ENCODE peak calls at places on chromosome 15, in seven cellular contexts. O, H, T, N, L, Y and P are unnamed samples. For H3K4me1, the result is how much of the 10 kb centered on the place peaks cover.

GRCh38 chr15:100767002-100767825 is 112.4 kb upstream of the ALDH1A3 start:
- DNase-seq in O (no peak), H (peak), T (no peak), N (no peak), L (peak), Y (no peak), P (peak)

GRCh38 chr15:61038910-61039309 is 190.2 kb downstream of the RORA start:
- DNase-seq in O (no peak), H (no peak), T (no peak), N (no peak), L (no peak), Y (no peak), P (no peak)

GRCh38 chr15:92116320-92116719 is 262.8 kb downstream of the SLCO3A1 start:
- DNase-seq in O (no peak), H (no peak), T (no peak), N (no peak), L (no peak), Y (no peak), P (no peak)

GRCh38 chr15:66515901-66516322 is 10.8 kb downstream of the ZWILCH start:
- DNase-seq in O (no peak), H (no peak), T (no peak), N (no peak), L (no peak), Y (no peak), P (no peak)

GRCh38 chr15:51183076-51183475 is 88.4 kb upstream of the TNFAIP8L3 start:
- DNase-seq in O (no peak), H (no peak), T (no peak), N (no peak), L (no peak), Y (no peak), P (no peak)

GRCh38 chr15:101070502-101071273 is 151.5 kb downstream of the LRRK1 start:
- DNase-seq in O (no peak), H (no peak), T (no peak), N (no peak), L (no peak), Y (no peak), P (no peak)

GRCh38 chr15:96372554-96372953 is 42.1 kb downstream of the NR2F2 start:
- DNase-seq in O (no peak), H (no peak), T (no peak), N (no peak), L (no peak), Y (no peak), P (no peak)

GRCh38 chr15:89812126-89812846 is 2.4 kb downstream of the ANPEP start:
- DNase-seq in O (no peak), H (no peak), T (peak), N (peak), L (peak), Y (peak), P (peak)

GRCh38 chr15:22796079-22796478 is 9.6 kb downstream of the NIPA1 start:
- DNase-seq in O (no peak), H (no peak), T (no peak), N (no peak), L (no peak), Y (no peak), P (no peak)

GRCh38 chr15:51133140-51133630 is 38.5 kb upstream of the TNFAIP8L3 start:
- DNase-seq in O (no peak), H (no peak), T (no peak), N (no peak), L (no peak), Y (no peak), P (no peak)

GRCh38 chr15:56989411-56989924 is 71.0 kb downstream of the TCF12 start:
- DNase-seq in O (no peak), H (no peak), T (peak), N (no peak), L (no peak), Y (no peak), P (no peak)

GRCh38 chr15:64571857-64572291 is 111.5 kb downstream of the ZNF609 start:
- DNase-seq in O (peak), H (no peak), T (no peak), N (peak), L (no peak), Y (no peak), P (no peak)

GRCh38 chr15:64982472-64982871 is 7.2 kb downstream of the SPG21 start:
- DNase-seq in O (no peak), H (no peak), T (no peak), N (no peak), L (no peak), Y (no peak), P (no peak)

GRCh38 chr15:60507596-60508424 is 28.9 kb upstream of the ICE2 start:
- DNase-seq in O (peak), H (no peak), T (peak), N (peak), L (no peak), Y (peak), P (peak)

GRCh38 chr15:32866486-32867312 is 148.9 kb downstream of the GREM1 start:
- DNase-seq in O (no peak), H (no peak), T (peak), N (no peak), L (no peak), Y (no peak), P (no peak)

GRCh38 chr15:77186518-77187095 is 115.7 kb upstream of the TSPAN3 start:
- DNase-seq in O (peak), H (no peak), T (peak), N (no peak), L (no peak), Y (no peak), P (no peak)

GRCh38 chr15:77029166-77030041 is 34.5 kb downstream of the PSTPIP1 start:
- DNase-seq in O (no peak), H (no peak), T (no peak), N (peak), L (peak), Y (peak), P (peak)

GRCh38 chr15:50816191-50816590 is 50.7 kb upstream of the SPPL2A start:
- DNase-seq in O (no peak), H (no peak), T (no peak), N (peak), L (no peak), Y (peak), P (no peak)

GRCh38 chr15:96053039-96054021 is 277.2 kb upstream of the NR2F2 start:
- DNase-seq in O (no peak), H (peak), T (peak), N (peak), L (no peak), Y (peak), P (peak)

GRCh38 chr15:77224352-77224751 is 153.4 kb upstream of the TSPAN3 start:
- DNase-seq in O (no peak), H (no peak), T (no peak), N (no peak), L (no peak), Y (no peak), P (no peak)

GRCh38 chr15:101556273-101556672 is 66.8 kb upstream of the PCSK6 start:
- DNase-seq in O (no peak), H (peak), T (no peak), N (no peak), L (no peak), Y (no peak), P (peak)

GRCh38 chr15:80567721-80568157 is 127.4 kb upstream of the ABHD17C start:
- DNase-seq in O (no peak), H (no peak), T (peak), N (peak), L (peak), Y (peak), P (peak)

GRCh38 chr15:87348746-87349145 is 907.8 kb downstream of the NTRK3 start:
- DNase-seq in O (no peak), H (no peak), T (peak), N (no peak), L (no peak), Y (no peak), P (no peak)

GRCh38 chr15:67066041-67067021 is 929 bp downstream of the SMAD3 start:
- DNase-seq in O (no peak), H (peak), T (no peak), N (no peak), L (no peak), Y (no peak), P (peak)

GRCh38 chr15:63600646-63601025 is 3.4 kb downstream of the FBXL22 start:
- DNase-seq in O (peak), H (peak), T (peak), N (peak), L (peak), Y (peak), P (peak)

GRCh38 chr15:82692171-82692570 is 17.5 kb downstream of the AP3B2 start:
- DNase-seq in O (no peak), H (no peak), T (no peak), N (no peak), L (no peak), Y (no peak), P (no peak)

GRCh38 chr15:65033659-65034269 is 4.3 kb upstream of the MTFMT start:
- DNase-seq in O (no peak), H (no peak), T (peak), N (no peak), L (no peak), Y (peak), P (no peak)

GRCh38 chr15:25871403-25871802 is 8.3 kb upstream of the ATP10A start:
- DNase-seq in O (no peak), H (no peak), T (no peak), N (no peak), L (no peak), Y (no peak), P (no peak)

GRCh38 chr15:43774062-43774461 is 2.7 kb downstream of the ELL3 start:
- DNase-seq in O (no peak), H (no peak), T (no peak), N (no peak), L (no peak), Y (no peak), P (no peak)

GRCh38 chr15:80854104-80854503 is 74.9 kb downstream of the CEMIP start:
- DNase-seq in O (no peak), H (no peak), T (no peak), N (no peak), L (no peak), Y (no peak), P (no peak)

GRCh38 chr15:70100495-70101331 is 3.0 kb upstream of the TLE3 start:
- DNase-seq in O (no peak), H (peak), T (peak), N (peak), L (no peak), Y (peak), P (peak)

GRCh38 chr15:37246856-37247255 is 146.5 kb upstream of the MEIS2 start:
- DNase-seq in O (no peak), H (no peak), T (no peak), N (no peak), L (no peak), Y (no peak), P (no peak)

GRCh38 chr15:63870043-63870394 is 36.3 kb upstream of the HERC1 start:
- DNase-seq in O (no peak), H (no peak), T (no peak), N (no peak), L (no peak), Y (no peak), P (no peak)

GRCh38 chr15:88142141-88142540 is 114.4 kb downstream of the NTRK3 start:
- DNase-seq in O (no peak), H (no peak), T (no peak), N (no peak), L (no peak), Y (no peak), P (no peak)

GRCh38 chr15:65344909-65345275 is 32.9 kb downstream of the IGDCC3 start:
- DNase-seq in O (no peak), H (no peak), T (no peak), N (no peak), L (no peak), Y (no peak), P (no peak)

GRCh38 chr15:52193791-52194190 is 2.6 kb upstream of the GNB5 start:
- DNase-seq in O (no peak), H (no peak), T (no peak), N (no peak), L (no peak), Y (no peak), P (no peak)

GRCh38 chr15:26630857-26631256 is 142.0 kb downstream of the GABRB3 start:
- DNase-seq in O (no peak), H (no peak), T (peak), N (no peak), L (no peak), Y (no peak), P (no peak)

GRCh38 chr15:74869372-74869725 is 3.8 kb downstream of the SCAMP2 start:
- DNase-seq in O (no peak), H (no peak), T (no peak), N (no peak), L (no peak), Y (no peak), P (no peak)
- TF ChIP-seq EP300 in O (no peak), H (no peak), T (no peak), N (no peak), L (no peak), Y (no peak), P (no peak)

DNA sequence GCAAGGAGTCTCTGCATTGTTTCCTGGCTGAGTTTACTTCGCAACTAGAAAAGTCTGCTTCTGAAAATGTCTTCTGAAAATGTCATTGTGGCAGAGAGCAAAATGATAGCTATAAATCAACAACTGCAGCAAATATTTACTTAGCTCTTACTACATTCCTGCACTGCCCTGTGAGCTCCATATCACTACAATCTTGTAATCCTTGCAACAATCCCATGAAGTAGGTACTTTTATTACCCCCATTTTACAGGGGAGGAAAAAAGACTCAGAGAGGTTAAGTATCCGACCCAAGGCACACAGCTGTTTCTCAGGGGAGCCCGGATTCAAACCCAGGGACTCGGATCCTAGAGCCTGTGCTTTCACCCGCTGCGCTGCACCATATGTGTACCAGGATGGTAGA is 34.2 kb upstream of the SPTBN5 start:
- DNase-seq in O (peak), H (no peak), T (peak), N (no peak), L (no peak), Y (no peak), P (no peak)
- H3K4me1 ChIP-seq in O (half or more), H (half or more), T (half or more), N (under half), L (half or more), Y (half or more), P (under half)

GRCh38 chr15:74376226-74376625 is 8.8 kb upstream of the CYP11A1 start:
- DNase-seq in O (no peak), H (no peak), T (no peak), N (no peak), L (no peak), Y (no peak), P (peak)
- TF ChIP-seq EP300 in O (no peak), H (no peak), T (no peak), N (no peak), L (no peak), Y (no peak), P (no peak)

GRCh38 chr15:73695773-73696640 is 11.8 kb downstream of the CD276 start:
- DNase-seq in O (no peak), H (peak), T (no peak), N (no peak), L (no peak), Y (no peak), P (peak)

GRCh38 chr15:73696641-73697001 is 12.4 kb downstream of the CD276 start:
- DNase-seq in O (no peak), H (no peak), T (no peak), N (no peak), L (no peak), Y (no peak), P (no peak)

GRCh38 chr15:73694419-73694818 is 10.2 kb downstream of the CD276 start:
- DNase-seq in O (no peak), H (no peak), T (no peak), N (no peak), L (no peak), Y (no peak), P (peak)

GRCh38 chr15:73699249-73700040 is 15.3 kb downstream of the CD276 start:
- DNase-seq in O (no peak), H (peak), T (no peak), N (no peak), L (no peak), Y (no peak), P (no peak)

DNA sequence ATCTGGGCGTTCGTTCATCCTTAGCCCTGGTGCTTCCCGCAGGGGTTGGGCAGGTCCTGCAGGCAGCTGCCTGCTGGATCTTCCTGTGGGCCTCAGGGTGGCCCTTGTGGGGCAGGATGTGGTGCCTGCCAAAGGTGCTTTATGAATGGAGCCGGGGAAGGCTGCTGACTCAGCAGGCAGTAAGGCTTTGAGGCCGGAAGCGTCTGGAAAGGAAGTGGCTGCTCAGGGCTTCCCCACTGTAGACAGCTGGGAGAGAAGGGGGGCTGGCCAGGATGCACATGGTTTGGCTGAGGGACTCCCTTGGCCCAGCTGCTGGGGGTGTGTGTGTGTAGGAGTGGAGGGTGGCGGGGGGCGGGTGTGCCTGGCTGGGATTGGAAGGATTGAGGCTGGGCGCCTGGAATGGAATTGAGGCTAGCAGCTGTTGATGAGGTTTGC is 12.9 kb downstream of the CD276 start:
- DNase-seq in O (peak), H (peak), T (no peak), N (peak), L (peak), Y (peak), P (peak)
- H3K4me1 ChIP-seq in O (under half), H (under half), T (under half), N (under half), L (half or more), Y (under half), P (under half)

DNA sequence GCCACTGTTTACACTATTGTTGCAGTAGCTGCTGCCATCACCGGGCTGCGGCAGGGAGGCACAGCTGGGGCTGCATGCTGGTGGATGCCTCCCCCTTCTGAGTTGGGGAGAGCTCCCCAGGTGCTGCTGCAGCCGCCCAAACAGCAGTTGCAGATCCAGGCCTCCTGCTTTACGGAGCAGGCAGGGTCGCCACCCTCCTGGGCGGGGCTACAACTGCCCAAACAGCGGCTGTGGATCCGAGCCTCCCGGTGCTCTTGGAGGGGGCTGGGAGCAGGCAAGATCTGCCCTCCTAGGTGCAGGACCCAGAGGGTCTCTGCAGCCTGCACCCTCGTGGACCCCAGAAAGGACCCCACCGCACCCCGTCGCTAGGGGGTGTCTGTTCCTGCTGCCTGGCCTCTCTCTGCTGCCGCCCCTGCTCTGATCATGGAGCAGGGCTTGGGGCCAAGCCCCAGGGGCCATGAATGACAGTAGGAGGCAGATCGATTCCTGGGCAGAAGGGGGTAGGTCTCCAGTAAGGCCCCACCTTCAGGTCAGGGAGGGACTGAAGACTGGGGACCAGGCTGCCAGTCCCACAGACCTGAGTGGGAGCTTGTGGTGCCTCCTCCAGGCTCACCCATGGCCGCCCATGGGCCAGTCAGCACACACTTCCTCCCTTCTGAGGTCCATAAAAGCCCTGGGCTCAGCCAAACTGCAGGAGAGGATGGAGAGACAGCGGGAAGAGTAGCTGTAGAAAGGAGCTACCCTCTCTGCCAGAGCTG is 4.5 kb upstream of the SKIC8 start:
- DNase-seq in O (no peak), H (peak), T (no peak), N (peak), L (no peak), Y (no peak), P (no peak)
- TF ChIP-seq EP300 in O (no peak), H (no peak), T (no peak), N (no peak), L (no peak), Y (no peak), P (no peak)

GRCh38 chr15:75212200-75212858 is 10.6 kb downstream of the C15orf39 start:
- DNase-seq in O (no peak), H (no peak), T (no peak), N (no peak), L (no peak), Y (no peak), P (no peak)

GRCh38 chr15:75211436-75212199 is 9.9 kb downstream of the C15orf39 start:
- DNase-seq in O (no peak), H (no peak), T (no peak), N (no peak), L (no peak), Y (no peak), P (no peak)

GRCh38 chr15:75209289-75209676 is 7.6 kb downstream of the C15orf39 start:
- DNase-seq in O (no peak), H (no peak), T (no peak), N (no peak), L (no peak), Y (no peak), P (no peak)

GRCh38 chr15:75208501-75209288 is 7.0 kb downstream of the C15orf39 start:
- DNase-seq in O (no peak), H (peak), T (no peak), N (no peak), L (no peak), Y (no peak), P (no peak)

DNA sequence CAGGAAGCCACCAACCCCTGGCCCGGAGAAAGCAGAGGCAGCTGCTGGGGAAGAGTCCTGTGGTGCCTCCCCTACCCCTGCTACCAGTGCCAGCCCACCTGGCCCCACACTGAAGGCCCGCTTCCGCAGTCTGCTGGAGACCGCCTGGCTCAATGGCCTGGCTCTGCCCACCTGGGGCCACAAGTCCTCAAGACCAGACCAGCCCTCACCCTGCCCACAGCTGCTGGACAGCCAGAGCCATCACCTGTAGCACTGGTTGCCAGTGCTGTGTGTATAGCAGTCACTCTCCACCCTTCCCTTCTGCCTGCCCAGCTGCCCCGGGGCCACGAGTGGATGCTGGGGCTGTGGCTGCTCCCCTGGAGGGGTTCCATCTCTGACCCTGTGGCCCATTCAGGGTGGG is 9.2 kb downstream of the C15orf39 start:
- DNase-seq in O (no peak), H (no peak), T (no peak), N (no peak), L (no peak), Y (no peak), P (no peak)
- H3K4me1 ChIP-seq in O (under half), H (under half), T (under half), N (under half), L (under half), Y (under half), P (under half)